ENCODE peak calls at places on chromosomes 1 and 21, in five cellular contexts. One of them, this sample, is unnamed.

GRCh38 chr1:58619286-58620054 is 42.4 kb upstream of the TACSTD2 start:
- DNase-seq in spleen: no peak
- DNase-seq in endothelial cell of umbilical vein: peak
- DNase-seq in breast epithelium: no peak
- DNase-seq in GM12892: no peak
- DNase-seq in this sample: no peak

GRCh38 chr1:111690306-111690617 is 48.9 kb downstream of the INKA2 start:
- DNase-seq in GM12892: no peak
- DNase-seq in spleen: no peak
- DNase-seq in endothelial cell of umbilical vein: peak
- DNase-seq in breast epithelium: no peak
- DNase-seq in this sample: no peak

GRCh38 chr21:42350899-42351543 is at the start of gene TFF2:
- DNase-seq in spleen: peak
- DNase-seq in GM12892: no peak
- DNase-seq in endothelial cell of umbilical vein: no peak
- DNase-seq in breast epithelium: no peak
- DNase-seq in this sample: no peak

GRCh38 chr1:245730796-245731195 is 576.0 kb downstream of the KIF26B start:
- DNase-seq in GM12892: no peak
- DNase-seq in spleen: no peak
- DNase-seq in endothelial cell of umbilical vein: no peak
- DNase-seq in breast epithelium: no peak
- DNase-seq in this sample: no peak

GRCh38 chr1:240701412-240701811 is 89.5 kb upstream of the GREM2 start:
- DNase-seq in GM12892: no peak
- DNase-seq in spleen: no peak
- DNase-seq in endothelial cell of umbilical vein: no peak
- DNase-seq in breast epithelium: no peak
- DNase-seq in this sample: no peak

GRCh38 chr1:203281033-203281432 is 24.3 kb upstream of the BTG2 start:
- DNase-seq in breast epithelium: peak
- DNase-seq in spleen: no peak
- DNase-seq in GM12892: no peak
- DNase-seq in endothelial cell of umbilical vein: no peak
- DNase-seq in this sample: no peak

GRCh38 chr1:230584660-230585059 is 57.6 kb upstream of the COG2 start:
- DNase-seq in endothelial cell of umbilical vein: no peak
- DNase-seq in breast epithelium: no peak
- DNase-seq in spleen: no peak
- DNase-seq in GM12892: no peak
- DNase-seq in this sample: no peak

GRCh38 chr1:93659805-93660479 is 21.7 kb downstream of the BCAR3 start:
- DNase-seq in GM12892: no peak
- DNase-seq in spleen: no peak
- DNase-seq in breast epithelium: no peak
- DNase-seq in endothelial cell of umbilical vein: no peak
- DNase-seq in this sample: no peak

GRCh38 chr21:43703068-43703880 is 15.7 kb upstream of the PDXK start:
- DNase-seq in endothelial cell of umbilical vein: no peak
- DNase-seq in breast epithelium: no peak
- DNase-seq in GM12892: no peak
- DNase-seq in spleen: peak
- DNase-seq in this sample: no peak

GRCh38 chr1:175129997-175130648 is 62.5 kb downstream of the KIAA0040 start:
- DNase-seq in endothelial cell of umbilical vein: peak
- DNase-seq in GM12892: no peak
- DNase-seq in spleen: no peak
- DNase-seq in breast epithelium: no peak
- DNase-seq in this sample: no peak

GRCh38 chr1:108716437-108717230 is 3.9 kb downstream of the FNDC7 start:
- DNase-seq in breast epithelium: no peak
- DNase-seq in spleen: no peak
- DNase-seq in GM12892: no peak
- DNase-seq in endothelial cell of umbilical vein: no peak
- DNase-seq in this sample: no peak

GRCh38 chr1:108719654-108720435 is 7.1 kb downstream of the FNDC7 start:
- DNase-seq in spleen: no peak
- DNase-seq in GM12892: no peak
- DNase-seq in breast epithelium: no peak
- DNase-seq in endothelial cell of umbilical vein: peak
- DNase-seq in this sample: no peak

GRCh38 chr1:108717774-108718316 is 5.1 kb downstream of the FNDC7 start:
- DNase-seq in breast epithelium: no peak
- DNase-seq in endothelial cell of umbilical vein: no peak
- DNase-seq in spleen: no peak
- DNase-seq in GM12892: no peak
- DNase-seq in this sample: no peak

GRCh38 chr1:108722292-108722691 is 9.6 kb downstream of the FNDC7 start:
- DNase-seq in breast epithelium: no peak
- DNase-seq in spleen: no peak
- DNase-seq in GM12892: no peak
- DNase-seq in endothelial cell of umbilical vein: no peak
- DNase-seq in this sample: no peak

GRCh38 chr1:108719253-108719652 is 6.5 kb downstream of the FNDC7 start:
- DNase-seq in breast epithelium: no peak
- DNase-seq in GM12892: no peak
- DNase-seq in spleen: no peak
- DNase-seq in endothelial cell of umbilical vein: no peak
- DNase-seq in this sample: no peak
- TF ChIP-seq POLR2A in breast epithelium: no peak
- TF ChIP-seq POLR2A in GM12892: no peak
- TF ChIP-seq POLR2A in spleen: no peak
- TF ChIP-seq POLR2A in endothelial cell of umbilical vein: no peak
- TF ChIP-seq POLR2A in this sample: no peak

DNA sequence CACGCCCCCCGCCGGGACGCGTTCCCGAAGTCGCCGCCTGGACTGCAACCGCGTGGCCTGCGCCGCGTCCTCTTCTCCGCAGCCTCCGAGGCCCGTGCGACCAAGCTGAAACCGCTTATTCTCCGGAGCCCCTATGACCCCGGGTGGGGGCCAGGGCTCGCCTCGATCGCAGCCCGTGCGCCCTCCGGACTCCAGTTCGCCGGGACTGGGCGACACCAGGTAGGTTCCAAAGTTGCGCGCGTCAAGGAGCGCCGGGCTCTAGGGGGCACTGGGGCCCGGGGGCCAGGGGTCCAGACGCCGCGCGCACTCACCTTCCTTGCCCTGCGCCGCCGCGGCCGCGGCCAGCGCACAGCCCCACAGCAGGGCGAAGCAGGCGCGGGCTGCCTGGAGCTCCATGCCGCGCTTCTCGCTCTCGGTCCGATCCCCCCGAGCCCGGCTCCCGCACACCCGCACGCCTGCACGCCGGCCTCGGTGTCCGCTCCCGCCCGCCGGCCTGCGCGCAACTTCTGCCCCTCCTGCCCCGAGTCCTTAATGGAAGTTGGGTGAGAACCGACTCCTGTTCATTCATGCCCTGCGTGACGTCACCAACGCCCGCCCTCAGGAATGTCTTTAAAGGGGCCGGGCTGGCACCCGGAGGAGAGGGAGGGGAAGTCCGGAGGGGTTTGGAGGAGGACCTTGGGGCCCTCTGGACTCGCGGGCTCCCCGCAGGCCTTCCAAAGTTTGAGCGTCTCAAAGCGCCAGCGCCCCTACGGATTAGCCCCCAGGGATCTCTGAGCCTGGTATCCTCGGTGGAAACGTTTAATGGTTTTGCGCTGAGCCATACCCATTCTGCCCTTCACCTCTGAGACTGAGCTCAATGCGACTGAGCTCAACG is at the start of gene EPHA2:
- DNase-seq in GM12892: no peak
- DNase-seq in endothelial cell of umbilical vein: peak
- DNase-seq in breast epithelium: peak
- DNase-seq in spleen: peak
- DNase-seq in this sample: no peak
- TF ChIP-seq POLR2AphosphoS5 in GM12892: no peak
- TF ChIP-seq POLR2AphosphoS5 in endothelial cell of umbilical vein: peak
- TF ChIP-seq POLR2AphosphoS5 in breast epithelium: peak
- TF ChIP-seq POLR2AphosphoS5 in spleen: peak
- TF ChIP-seq POLR2AphosphoS5 in this sample: peak

GRCh38 chr1:211991695-211992094 is 43.7 kb downstream of the INTS7 start:
- DNase-seq in breast epithelium: no peak
- DNase-seq in endothelial cell of umbilical vein: no peak
- DNase-seq in GM12892: no peak
- DNase-seq in spleen: no peak
- DNase-seq in this sample: no peak

GRCh38 chr1:211986628-211987254 is 48.6 kb downstream of the INTS7 start:
- DNase-seq in spleen: no peak
- DNase-seq in GM12892: no peak
- DNase-seq in endothelial cell of umbilical vein: no peak
- DNase-seq in breast epithelium: no peak
- DNase-seq in this sample: no peak

DNA sequence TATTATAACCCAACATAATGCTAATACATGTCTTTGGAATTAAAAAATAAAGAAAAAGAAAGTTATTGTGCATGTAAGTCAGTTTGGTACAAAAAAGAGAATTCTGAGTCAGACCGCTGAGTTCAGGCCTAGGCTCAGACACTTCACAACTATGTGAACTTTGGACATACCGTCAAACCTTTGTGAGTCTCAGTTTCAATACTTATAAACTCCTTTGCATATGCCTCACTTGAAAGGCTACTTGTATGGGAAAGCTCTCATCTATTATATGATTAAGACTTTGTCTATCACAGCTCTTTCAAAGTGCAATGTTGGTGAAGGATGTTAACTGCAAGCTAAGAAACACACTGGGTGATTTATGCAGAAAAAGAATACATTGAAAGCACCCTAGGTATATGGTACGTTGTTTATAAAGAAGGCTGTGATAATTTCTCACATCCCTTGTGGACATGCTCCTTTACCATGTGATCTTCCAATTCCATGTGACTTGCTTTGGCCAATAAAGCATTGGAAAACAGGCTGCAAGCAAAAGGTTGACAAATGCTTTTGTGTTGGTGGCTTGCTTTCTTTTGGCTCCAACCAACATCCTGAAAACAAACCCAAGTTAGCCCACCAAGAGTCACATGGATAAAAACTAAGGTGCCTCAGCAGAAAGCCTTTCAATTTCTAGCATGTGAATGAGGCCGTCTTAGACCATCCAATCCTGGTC is 49.6 kb downstream of the INTS7 start:
- DNase-seq in spleen: no peak
- DNase-seq in endothelial cell of umbilical vein: no peak
- DNase-seq in breast epithelium: no peak
- DNase-seq in GM12892: no peak
- DNase-seq in this sample: no peak
- TF ChIP-seq POLR2A in spleen: no peak
- TF ChIP-seq POLR2A in endothelial cell of umbilical vein: no peak
- TF ChIP-seq POLR2A in breast epithelium: no peak
- TF ChIP-seq POLR2A in GM12892: peak
- TF ChIP-seq POLR2A in this sample: no peak

GRCh38 chr1:117366281-117366981 is 818 bp upstream of the MAN1A2 start:
- DNase-seq in GM12892: peak
- DNase-seq in spleen: peak
- DNase-seq in breast epithelium: peak
- DNase-seq in endothelial cell of umbilical vein: peak
- DNase-seq in this sample: peak

GRCh38 chr1:117367769-117368059 is 465 bp downstream of the MAN1A2 start:
- DNase-seq in spleen: no peak
- DNase-seq in breast epithelium: no peak
- DNase-seq in endothelial cell of umbilical vein: no peak
- DNase-seq in GM12892: no peak
- DNase-seq in this sample: no peak

GRCh38 chr1:117365350-117366280 is 1.6 kb upstream of the MAN1A2 start:
- DNase-seq in breast epithelium: no peak
- DNase-seq in endothelial cell of umbilical vein: no peak
- DNase-seq in spleen: no peak
- DNase-seq in GM12892: no peak
- DNase-seq in this sample: no peak

GRCh38 chr1:117368116-117369108 is 1.2 kb downstream of the MAN1A2 start:
- DNase-seq in breast epithelium: no peak
- DNase-seq in endothelial cell of umbilical vein: peak
- DNase-seq in spleen: no peak
- DNase-seq in GM12892: no peak
- DNase-seq in this sample: no peak

DNA sequence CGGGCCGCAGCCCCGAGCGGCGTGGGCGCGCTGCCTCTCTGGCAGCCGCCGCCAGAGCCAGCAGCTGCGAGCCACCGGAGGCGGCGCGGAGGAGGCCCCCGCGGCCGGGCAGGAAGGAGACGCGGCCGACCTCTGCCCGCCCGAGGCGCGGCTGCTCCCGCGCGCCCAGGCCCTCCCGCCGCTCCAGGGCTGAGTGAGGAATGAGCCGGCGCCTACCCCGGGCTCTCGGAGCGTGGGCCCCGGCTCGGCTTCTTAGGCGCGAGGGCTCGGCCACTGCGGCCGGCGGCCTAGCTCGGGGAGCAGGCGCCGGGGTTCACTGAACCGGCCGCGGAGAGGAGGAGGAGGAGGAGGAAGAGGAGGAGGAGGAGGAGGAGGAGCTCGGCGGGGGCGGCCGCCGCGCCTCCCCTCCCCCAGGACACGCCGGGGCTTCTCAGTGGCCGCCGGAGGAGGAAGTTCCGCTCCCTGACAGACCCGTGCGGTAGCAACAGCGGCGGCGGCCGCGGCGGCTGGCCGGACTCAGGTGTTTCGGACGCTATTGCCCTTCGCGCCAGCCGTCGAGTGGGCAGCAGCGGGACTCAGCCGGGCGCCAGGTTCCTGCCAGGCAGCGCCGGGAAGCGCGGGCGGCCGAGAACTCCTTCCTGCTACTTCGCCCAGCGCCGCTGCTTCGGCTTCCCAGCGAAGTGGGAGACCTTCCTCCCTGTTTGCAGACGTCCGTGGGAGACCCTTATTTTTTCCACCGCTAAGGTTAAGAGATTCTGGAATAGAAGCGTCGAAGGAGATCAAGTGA is at the start of gene MAN1A2:
- DNase-seq in endothelial cell of umbilical vein: peak
- DNase-seq in spleen: peak
- DNase-seq in GM12892: peak
- DNase-seq in breast epithelium: peak
- DNase-seq in this sample: peak
- TF ChIP-seq POLR2AphosphoS5 in endothelial cell of umbilical vein: peak
- TF ChIP-seq POLR2AphosphoS5 in spleen: peak
- TF ChIP-seq POLR2AphosphoS5 in GM12892: no peak
- TF ChIP-seq POLR2AphosphoS5 in breast epithelium: no peak
- TF ChIP-seq POLR2AphosphoS5 in this sample: peak

DNA sequence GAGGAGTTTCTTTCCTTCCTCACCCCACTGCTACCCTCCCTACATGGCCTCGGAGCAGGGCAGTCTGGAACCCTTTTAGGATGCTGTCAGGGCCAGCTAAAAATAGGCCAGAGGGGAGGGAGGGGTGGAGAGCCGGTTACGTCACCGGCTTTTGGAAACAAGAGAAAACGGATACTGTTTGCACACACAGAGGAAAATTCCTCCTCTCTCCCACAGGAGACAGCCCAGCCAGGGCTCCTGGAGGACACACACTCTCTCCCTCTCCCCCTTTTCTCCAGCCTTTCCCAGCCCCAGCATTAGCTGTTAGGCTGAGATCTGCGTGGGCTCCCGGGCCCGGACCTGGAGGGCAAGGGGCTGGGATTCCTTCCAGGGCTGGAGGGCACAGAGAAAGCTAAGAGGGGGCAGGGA is 20.0 kb upstream of the ALDH4A1 start:
- DNase-seq in GM12892: no peak
- DNase-seq in breast epithelium: peak
- DNase-seq in spleen: no peak
- DNase-seq in endothelial cell of umbilical vein: peak
- DNase-seq in this sample: peak
- TF ChIP-seq POLR2A in GM12892: no peak
- TF ChIP-seq POLR2A in breast epithelium: no peak
- TF ChIP-seq POLR2A in spleen: no peak
- TF ChIP-seq POLR2A in endothelial cell of umbilical vein: no peak
- TF ChIP-seq POLR2A in this sample: no peak

GRCh38 chr1:9181990-9182783 is 52.4 kb upstream of the H6PD start:
- DNase-seq in spleen: peak
- DNase-seq in GM12892: peak
- DNase-seq in breast epithelium: no peak
- DNase-seq in endothelial cell of umbilical vein: peak
- DNase-seq in this sample: no peak
- TF ChIP-seq POLR2AphosphoS5 in spleen: no peak
- TF ChIP-seq POLR2AphosphoS5 in GM12892: no peak
- TF ChIP-seq POLR2AphosphoS5 in breast epithelium: peak
- TF ChIP-seq POLR2AphosphoS5 in endothelial cell of umbilical vein: peak
- TF ChIP-seq POLR2AphosphoS5 in this sample: no peak

This sample was measured in esophagus muscularis mucosa.